ENCODE peak calls at places on chromosome 7, in nine cellular contexts. X is CD4-positive, CD25-positive, alpha-beta regulatory T cell; L is fibroblast of mammary gland; D is A549; H is brain microvascular endothelial cell; G is HCT116; M is tibial artery; R is PC-3; E is SJCRH30. F is an unnamed sample.

GRCh38 chr7:84237533-84238173 is 43.1 kb upstream of the SEMA3A start:
- DNase-seq in H (peak), X (no peak), G (peak), L (peak), M (no peak), R (peak), D (peak), E (no peak), F (peak)

GRCh38 chr7:26365077-26365896 is 73.6 kb downstream of the SNX10 start:
- DNase-seq in H (peak), G (peak), D (peak), R (peak), L (peak), X (peak), E (peak), M (no peak), F (peak)

GRCh38 chr7:138359891-138360582 is 100.0 kb upstream of the TRIM24 start:
- DNase-seq in X (no peak), G (no peak), L (no peak), D (no peak), H (no peak), M (no peak), E (no peak), R (no peak), F (no peak)

GRCh38 chr7:28018446-28018845 is 162.1 kb downstream of the JAZF1 start:
- DNase-seq in L (peak), G (no peak), E (peak), H (peak), R (no peak), D (no peak), M (no peak), X (no peak), F (no peak)

GRCh38 chr7:1697499-1698125 is 27.5 kb downstream of the ELFN1 start:
- DNase-seq in M (peak), D (no peak), L (no peak), R (no peak), H (no peak), E (no peak), G (no peak), X (no peak), F (no peak)

GRCh38 chr7:1721047-1721687 is 51.1 kb downstream of the ELFN1 start:
- DNase-seq in D (no peak), M (no peak), E (no peak), R (no peak), G (no peak), H (no peak), X (no peak), L (peak), F (peak)

GRCh38 chr7:6437251-6437650 is 10.5 kb downstream of the DAGLB start:
- DNase-seq in X (no peak), E (no peak), R (peak), M (no peak), G (no peak), H (no peak), D (no peak), L (peak), F (no peak)

GRCh38 chr7:83976302-83976701 is 218.3 kb downstream of the SEMA3A start:
- DNase-seq in X (peak), R (peak), D (peak), G (no peak), M (no peak), H (no peak), E (peak), L (peak), F (peak)

GRCh38 chr7:2129376-2130375 is 103.1 kb downstream of the MAD1L1 start:
- DNase-seq in M (no peak), R (no peak), G (no peak), X (no peak), L (no peak), D (no peak), H (no peak), E (no peak), F (no peak)

GRCh38 chr7:37400022-37400421 is 48.6 kb downstream of the ELMO1 start:
- DNase-seq in D (no peak), E (peak), H (no peak), G (no peak), M (no peak), X (no peak), L (no peak), R (no peak), F (no peak)

GRCh38 chr7:149787428-149788299 is 14.3 kb upstream of the ZNF467 start:
- DNase-seq in X (no peak), M (no peak), R (peak), G (no peak), D (peak), L (no peak), H (no peak), E (no peak), F (peak)

GRCh38 chr7:151125835-151126481 is 39.7 kb downstream of the AGAP3 start:
- DNase-seq in D (no peak), L (no peak), G (no peak), H (no peak), X (no peak), E (no peak), R (no peak), M (no peak), F (no peak)

GRCh38 chr7:150949564-150949963 is 28.6 kb downstream of the KCNH2 start:
- DNase-seq in G (no peak), L (no peak), H (no peak), X (no peak), D (no peak), R (no peak), E (no peak), M (peak), F (no peak)

GRCh38 chr7:100829150-100829716 is 1.9 kb upstream of the EPHB4 start:
- DNase-seq in D (no peak), E (no peak), L (no peak), H (no peak), G (no peak), R (no peak), M (no peak), X (no peak), F (no peak)